ENCODE peak calls at places on chromosomes 3 and 15, in ten cellular contexts. V, I, E, N, C, M, H, Y, G and Z are unnamed samples.

GRCh38 chr3:77620009-77620408 is 580.1 kb downstream of the ROBO2 start:
- DNase-seq in V (no peak), I (no peak), E (no peak), N (no peak), C (no peak), M (no peak), H (no peak), Y (no peak), G (no peak), Z (no peak)

GRCh38 chr15:88901713-88902490 is 6.6 kb upstream of the HAPLN3 start:
- DNase-seq in V (no peak), I (no peak), E (no peak), N (no peak), C (no peak), M (no peak), H (no peak), Y (no peak), G (no peak), Z (no peak)

GRCh38 chr3:69855436-69856162 is 116.3 kb downstream of the MITF start:
- DNase-seq in V (no peak), I (peak; percentile 2), E (peak; percentile 23), N (no peak), C (peak; percentile 41), M (no peak), H (no peak), Y (no peak), G (no peak), Z (no peak)

GRCh38 chr3:72274511-72275295 is 489.8 kb upstream of the PROK2 start:
- DNase-seq in V (no peak), I (peak; percentile 71), E (peak; percentile 65), N (peak; percentile 25), C (peak; percentile 85), M (peak; percentile 40), H (no peak), Y (no peak), G (no peak), Z (no peak)

GRCh38 chr3:141738636-141739363 is 702 bp downstream of the RNF7 start:
- DNase-seq in V (peak; percentile 78), I (peak; percentile 58), E (peak; percentile 32), N (no peak), C (peak; percentile 63), M (no peak), H (no peak), Y (no peak), G (no peak), Z (peak; percentile 7)

GRCh38 chr3:65939841-65940246 is 98.9 kb downstream of the MAGI1 start:
- DNase-seq in V (no peak), I (no peak), E (no peak), N (no peak), C (no peak), M (no peak), H (no peak), Y (no peak), G (no peak), Z (no peak)

GRCh38 chr3:47259114-47259513 is 23.5 kb downstream of the KIF9 start:
- DNase-seq in V (no peak), I (no peak), E (no peak), N (no peak), C (no peak), M (no peak), H (no peak), Y (no peak), G (no peak), Z (no peak)

GRCh38 chr15:68431037-68431791 is 749 bp downstream of the ITGA11 start:
- DNase-seq in V (peak; percentile 11), I (no peak), E (no peak), N (no peak), C (no peak), M (peak; percentile 64), H (no peak), Y (peak; percentile 15), G (no peak), Z (no peak)

GRCh38 chr3:197363553-197364409 is 65.4 kb upstream of the DLG1 start:
- DNase-seq in V (no peak), I (no peak), E (no peak), N (no peak), C (no peak), M (no peak), H (no peak), Y (no peak), G (no peak), Z (no peak)